ENCODE peak calls at places on chromosomes 7 and 10, in six cellular contexts. H is neuronal stem cell, T is H1, E is H9, U is IMR-90, W is trophoblast cell. C is an unnamed sample.

GRCh38 chr7:44184221-44184873 is 4.9 kb downstream of the GCK start:
- DNase-seq in H (no peak), T (no peak), E (no peak), U (peak; percentile 89), W (peak; percentile 83), C (peak; percentile 89)

GRCh38 chr7:1693991-1694524 is 24.0 kb downstream of the ELFN1 start:
- DNase-seq in H (peak; percentile 88), T (peak; percentile 88), E (peak; percentile 93), U (peak; percentile 65), W (no peak), C (peak; percentile 6)

GRCh38 chr10:128125944-128126764 is at the start of gene MKI67:
- DNase-seq in H (peak; percentile 89), T (peak; percentile 84), E (peak; percentile 92), U (peak; percentile 83), W (peak; percentile 88), C (peak; percentile 93)

GRCh38 chr10:101903827-101904520 is 60.4 kb upstream of the KCNIP2 start:
- DNase-seq in H (no peak), T (no peak), E (no peak), U (peak; percentile 21), W (no peak), C (peak; percentile 61)

GRCh38 chr10:34477229-34477628 is 337.9 kb downstream of the PARD3 start:
- DNase-seq in H (no peak), T (no peak), E (no peak), U (no peak), W (no peak), C (no peak)

GRCh38 chr7:66564045-66564444 is 64.6 kb upstream of the KCTD7 start:
- DNase-seq in H (no peak), T (no peak), E (no peak), U (no peak), W (no peak), C (no peak)

GRCh38 chr7:117811696-117812095 is 61.5 kb downstream of the CTTNBP2 start:
- DNase-seq in H (no peak), T (no peak), E (no peak), U (no peak), W (no peak), C (no peak)

GRCh38 chr10:123136221-123136805 is 543 bp downstream of the HMX3 start:
- DNase-seq in H (no peak), T (peak; percentile 79), E (no peak), U (no peak), W (no peak), C (no peak)

GRCh38 chr10:71975891-71976725 is 11.9 kb downstream of the CHST3 start:
- DNase-seq in H (no peak), T (no peak), E (no peak), U (peak; percentile 83), W (no peak), C (peak; percentile 83)

GRCh38 chr7:123865517-123866117 is 20.6 kb downstream of the HYAL4 start:
- DNase-seq in H (peak; percentile 47), T (no peak), E (peak; percentile 46), U (peak; percentile 67), W (peak; percentile 61), C (peak; percentile 66)

GRCh38 chr10:13608246-13608853 is 21.6 kb downstream of the PRPF18 start:
- DNase-seq in H (no peak), T (no peak), E (no peak), U (no peak), W (no peak), C (no peak)

GRCh38 chr7:136405931-136406777 is 429.0 kb upstream of the MTPN start:
- DNase-seq in H (peak; percentile 70), T (no peak), E (peak; percentile 61), U (peak; percentile 53), W (peak; percentile 15), C (peak; percentile 72)

GRCh38 chr10:88881335-88881734 is 1.3 kb downstream of the STAMBPL1 start:
- DNase-seq in H (no peak), T (no peak), E (no peak), U (no peak), W (no peak), C (peak; percentile 32)

GRCh38 chr10:86508217-86508616 is 13.4 kb downstream of the WAPL start:
- DNase-seq in H (no peak), T (no peak), E (no peak), U (no peak), W (no peak), C (no peak)

GRCh38 chr10:125451319-125451718 is 231.6 kb downstream of the TEX36 start:
- DNase-seq in H (no peak), T (no peak), E (no peak), U (no peak), W (no peak), C (no peak)

GRCh38 chr7:28980504-28981281 is 22.6 kb upstream of the TRIL start:
- DNase-seq in H (no peak), T (no peak), E (no peak), U (peak; percentile 8), W (peak; percentile 90), C (peak; percentile 19)

GRCh38 chr7:24419070-24419469 is 135.1 kb downstream of the NPY start:
- DNase-seq in H (no peak), T (no peak), E (peak; percentile 49), U (no peak), W (no peak), C (peak; percentile 3)

GRCh38 chr10:46550795-46551700 is 5.4 kb downstream of the GPRIN2 start:
- DNase-seq in H (no peak), T (peak; percentile 43), E (peak; percentile 25), U (no peak), W (no peak), C (no peak)

GRCh38 chr10:5517546-5517945 is 7.2 kb upstream of the CALML3 start:
- DNase-seq in H (no peak), T (no peak), E (no peak), U (no peak), W (no peak), C (no peak)

GRCh38 chr7:46559194-46559576 is 638.1 kb upstream of the IGFBP3 start:
- DNase-seq in H (no peak), T (no peak), E (no peak), U (peak; percentile 83), W (no peak), C (peak; percentile 84)

GRCh38 chr10:105239311-105240215 is 598.5 kb downstream of the SORCS3 start:
- DNase-seq in H (no peak), T (no peak), E (no peak), U (no peak), W (no peak), C (no peak)

GRCh38 chr10:32958992-32959703 is 1.1 kb upstream of the ITGB1 start:
- DNase-seq in H (no peak), T (no peak), E (no peak), U (no peak), W (no peak), C (no peak)
- H2AK5ac ChIP-seq in H (no peak overlapping the region), T (peak overlapping the region; percentile 97), E (peak overlapping the region; percentile 44), U (peak overlapping the region; percentile 100), W (peak overlapping the region; percentile 100), C (peak overlapping the region; percentile 96)

GRCh38 chr10:1170867-1171180 is 114.6 kb downstream of the WDR37 start:
- DNase-seq in H (no peak), T (no peak), E (no peak), U (no peak), W (no peak), C (no peak)
- H2BK5ac ChIP-seq in H (peak overlapping the region; percentile 45), T (peak overlapping the region; percentile 85), E (no peak overlapping the region), U (no peak overlapping the region), W (no peak overlapping the region), C (no peak overlapping the region)

DNA sequence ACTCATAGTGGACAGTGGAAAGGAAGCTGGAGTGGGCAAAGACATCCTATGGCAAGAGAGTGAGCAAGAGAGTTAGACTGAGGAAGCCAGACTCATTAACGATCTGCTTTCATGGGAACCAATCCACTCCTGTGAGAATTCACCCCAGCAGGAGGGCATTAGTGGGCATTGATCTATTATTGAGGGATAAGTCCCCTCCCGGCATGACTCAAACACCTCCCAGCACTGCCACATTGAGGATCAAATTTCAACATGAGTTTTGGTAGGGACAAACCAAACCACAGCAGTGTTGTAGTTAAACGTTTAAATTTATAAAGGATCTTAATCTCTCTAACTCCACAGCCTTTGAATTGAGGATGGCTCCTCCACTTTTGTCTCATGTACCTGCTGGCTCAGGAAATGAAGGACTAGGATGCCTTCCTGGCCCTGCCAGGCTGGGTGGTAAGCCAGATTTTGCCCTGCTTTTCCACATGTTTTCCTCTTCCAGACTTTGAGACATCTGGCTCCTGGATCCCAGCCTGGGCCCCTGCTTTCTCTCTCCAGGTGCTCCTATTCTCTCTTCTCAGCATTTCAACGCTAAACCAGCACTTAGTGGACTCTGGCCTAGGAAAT is 96.4 kb upstream of the PIP4K2A start:
- DNase-seq in H (peak; percentile 29), T (peak; percentile 64), E (peak; percentile 49), U (no peak), W (no peak), C (no peak)
- H4K91ac ChIP-seq in H (no peak overlapping the region), T (no peak overlapping the region), E (no peak overlapping the region), U (no peak overlapping the region), W (no peak overlapping the region), C (no peak overlapping the region)

GRCh38 chr10:21506351-21506750 is 19.1 kb downstream of the SKIDA1 start:
- DNase-seq in H (no peak), T (no peak), E (no peak), U (no peak), W (no peak), C (peak; percentile 61)

GRCh38 chr10:21505711-21506278 is 19.7 kb downstream of the SKIDA1 start:
- DNase-seq in H (no peak), T (no peak), E (no peak), U (no peak), W (no peak), C (peak; percentile 28)

GRCh38 chr10:21508987-21509334 is 16.5 kb downstream of the SKIDA1 start:
- DNase-seq in H (no peak), T (peak; percentile 72), E (no peak), U (no peak), W (no peak), C (no peak)

GRCh38 chr10:21509391-21510217 is 15.9 kb downstream of the SKIDA1 start:
- DNase-seq in H (no peak), T (peak; percentile 75), E (no peak), U (no peak), W (no peak), C (no peak)

GRCh38 chr10:21507066-21507669 is 18.3 kb downstream of the SKIDA1 start:
- DNase-seq in H (no peak), T (no peak), E (no peak), U (no peak), W (no peak), C (peak; percentile 57)
- H2AK5ac ChIP-seq in H (no peak overlapping the region), T (peak overlapping the region; percentile 91), E (no peak overlapping the region), U (no peak overlapping the region), W (no peak overlapping the region), C (no peak overlapping the region)

DNA sequence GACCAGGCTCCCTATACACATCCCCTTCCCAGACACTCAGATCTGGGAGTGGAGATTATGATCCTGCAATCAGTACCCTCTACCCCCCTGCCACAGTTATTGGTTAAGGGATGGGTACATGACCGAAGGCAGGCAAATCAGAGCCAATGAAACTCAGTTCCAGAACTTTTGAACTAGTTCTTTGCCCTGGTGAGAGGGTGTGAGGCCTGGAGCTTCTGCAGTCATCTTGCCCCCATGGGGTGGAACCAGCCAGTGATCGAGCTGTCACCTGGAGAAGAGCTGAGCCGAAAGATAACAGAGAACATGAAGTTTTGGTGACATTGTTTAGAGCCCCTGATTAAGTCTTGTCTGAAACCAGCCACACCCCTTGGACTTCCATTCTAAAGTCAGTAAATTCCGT is 88.2 kb upstream of the DUSP5 start:
- DNase-seq in H (no peak), T (no peak), E (no peak), U (no peak), W (no peak), C (no peak)
- H2BK5ac ChIP-seq in H (no peak overlapping the region), T (no peak overlapping the region), E (no peak overlapping the region), U (peak overlapping the region; percentile 12), W (peak overlapping the region; percentile 45), C (no peak overlapping the region)